ENCODE peak calls at places on chromosomes 12 and 14, in six cellular contexts. Z, D, L, S, B and W are unnamed samples.
A peak's percentile ranks its signal among the peaks of the same experiment; 100 is the strongest.

GRCh38 chr12:130161261-130162231 is 718 bp upstream of the FZD10 start:
- DNase-seq in B (no peak), D (no peak), S (no peak), Z (no peak), L (peak; percentile 81), W (no peak)

GRCh38 chr12:55699471-55700055 is 8.1 kb downstream of the ITGA7 start:
- DNase-seq in D (no peak), Z (no peak), S (no peak), L (no peak), B (no peak), W (no peak)

GRCh38 chr12:39341179-39341578 is 101.7 kb downstream of the KIF21A start:
- DNase-seq in D (peak; percentile 43), Z (no peak), S (no peak), L (no peak), B (peak; percentile 20), W (no peak)

GRCh38 chr14:34824826-34825225 is 50.3 kb downstream of the BAZ1A start:
- DNase-seq in B (no peak), D (no peak), Z (no peak), L (no peak), S (no peak), W (no peak)

GRCh38 chr12:53696285-53696654 is 20.4 kb upstream of the ATP5MC2 start:
- DNase-seq in Z (peak; percentile 59), L (peak; percentile 64), S (peak; percentile 56), B (peak; percentile 25), D (peak; percentile 82), W (peak; percentile 52)

GRCh38 chr12:112261559-112261958 is 120.7 kb downstream of the HECTD4 start:
- DNase-seq in B (no peak), L (no peak), Z (peak; percentile 30), D (peak; percentile 13), S (no peak), W (no peak)

GRCh38 chr12:26293612-26294011 is 98.2 kb downstream of the SSPN start:
- DNase-seq in D (no peak), L (no peak), Z (no peak), B (no peak), S (no peak), W (no peak)

GRCh38 chr12:12364787-12365441 is 8.0 kb downstream of the BORCS5 start:
- DNase-seq in S (no peak), B (no peak), D (no peak), Z (no peak), L (no peak), W (no peak)

GRCh38 chr12:49304161-49304560 is 9.2 kb downstream of the PRPH start:
- DNase-seq in D (no peak), B (no peak), S (no peak), Z (peak; percentile 6), L (no peak), W (no peak)

GRCh38 chr12:77060136-77060882 is 5.1 kb downstream of the E2F7 start:
- DNase-seq in B (peak; percentile 85), D (no peak), Z (no peak), L (no peak), S (no peak), W (no peak)

GRCh38 chr14:97456958-97457357 is 659.8 kb downstream of the VRK1 start:
- DNase-seq in Z (no peak), B (no peak), L (no peak), D (no peak), S (no peak), W (no peak)

GRCh38 chr12:104796475-104796862 is 161.6 kb downstream of the SLC41A2 start:
- DNase-seq in B (no peak), S (no peak), L (no peak), Z (no peak), D (no peak), W (no peak)

GRCh38 chr12:98253207-98253606 is 262.2 kb upstream of the TMPO start:
- DNase-seq in D (no peak), L (no peak), B (no peak), Z (no peak), S (no peak), W (no peak)

GRCh38 chr12:21731144-21731543 is 43.4 kb downstream of the KCNJ8 start:
- DNase-seq in Z (no peak), B (no peak), L (no peak), D (no peak), S (no peak), W (no peak)

GRCh38 chr12:125633686-125634085 is 568.5 kb downstream of the AACS start:
- DNase-seq in D (no peak), B (no peak), S (no peak), L (no peak), Z (no peak), W (no peak)

GRCh38 chr14:104286086-104286485 is 147.7 kb downstream of the KIF26A start:
- DNase-seq in L (no peak), D (no peak), B (no peak), S (no peak), Z (no peak), W (no peak)

GRCh38 chr12:107042801-107043200 is 50.5 kb downstream of the CRY1 start:
- DNase-seq in D (no peak), B (no peak), Z (no peak), S (no peak), L (no peak), W (no peak)

GRCh38 chr12:108457006-108457733 is 57.9 kb upstream of the FICD start:
- DNase-seq in Z (peak; percentile 71), B (peak; percentile 34), S (peak; percentile 46), D (peak; percentile 69), L (peak; percentile 52), W (peak; percentile 39)

GRCh38 chr14:62497708-62498107 is 547.5 kb downstream of the KCNH5 start:
- DNase-seq in L (no peak), Z (no peak), B (no peak), D (no peak), S (no peak), W (no peak)

GRCh38 chr14:58133739-58134138 is 18.3 kb downstream of the ARMH4 start:
- DNase-seq in Z (no peak), L (no peak), B (no peak), S (no peak), D (no peak), W (no peak)

GRCh38 chr12:88952543-88952942 is 372.3 kb upstream of the KITLG start:
- DNase-seq in S (no peak), B (no peak), L (no peak), D (peak; percentile 15), Z (no peak), W (no peak)

GRCh38 chr12:119157528-119157927 is 21.2 kb upstream of the HSPB8 start:
- DNase-seq in B (no peak), S (no peak), D (no peak), L (no peak), Z (no peak), W (no peak)

GRCh38 chr12:6569312-6569711 is 1.2 kb upstream of the NOP2 start:
- DNase-seq in L (no peak), Z (no peak), S (no peak), D (no peak), B (no peak), W (no peak)

GRCh38 chr12:6567112-6567680 is 895 bp downstream of the NOP2 start:
- DNase-seq in Z (no peak), D (no peak), S (no peak), B (no peak), L (no peak), W (no peak)

GRCh38 chr12:6570264-6570887 is 2.3 kb upstream of the NOP2 start:
- DNase-seq in D (peak; percentile 63), Z (peak; percentile 49), S (no peak), B (no peak), L (peak; percentile 87), W (no peak)

GRCh38 chr12:6569786-6570185 is 1.7 kb upstream of the NOP2 start:
- DNase-seq in L (no peak), Z (no peak), S (no peak), D (no peak), B (no peak), W (no peak)

GRCh38 chr12:6567824-6568617 is at the start of gene NOP2:
- DNase-seq in Z (peak; percentile 89), D (peak; percentile 79), S (peak; percentile 93), L (peak; percentile 91), B (peak; percentile 60), W (peak; percentile 98)
- TF ChIP-seq POLR2A in Z (peak; percentile 91), D (peak; percentile 88), S (peak; percentile 94), L (peak; percentile 69), B (peak; percentile 97), W (peak; percentile 96)

DNA sequence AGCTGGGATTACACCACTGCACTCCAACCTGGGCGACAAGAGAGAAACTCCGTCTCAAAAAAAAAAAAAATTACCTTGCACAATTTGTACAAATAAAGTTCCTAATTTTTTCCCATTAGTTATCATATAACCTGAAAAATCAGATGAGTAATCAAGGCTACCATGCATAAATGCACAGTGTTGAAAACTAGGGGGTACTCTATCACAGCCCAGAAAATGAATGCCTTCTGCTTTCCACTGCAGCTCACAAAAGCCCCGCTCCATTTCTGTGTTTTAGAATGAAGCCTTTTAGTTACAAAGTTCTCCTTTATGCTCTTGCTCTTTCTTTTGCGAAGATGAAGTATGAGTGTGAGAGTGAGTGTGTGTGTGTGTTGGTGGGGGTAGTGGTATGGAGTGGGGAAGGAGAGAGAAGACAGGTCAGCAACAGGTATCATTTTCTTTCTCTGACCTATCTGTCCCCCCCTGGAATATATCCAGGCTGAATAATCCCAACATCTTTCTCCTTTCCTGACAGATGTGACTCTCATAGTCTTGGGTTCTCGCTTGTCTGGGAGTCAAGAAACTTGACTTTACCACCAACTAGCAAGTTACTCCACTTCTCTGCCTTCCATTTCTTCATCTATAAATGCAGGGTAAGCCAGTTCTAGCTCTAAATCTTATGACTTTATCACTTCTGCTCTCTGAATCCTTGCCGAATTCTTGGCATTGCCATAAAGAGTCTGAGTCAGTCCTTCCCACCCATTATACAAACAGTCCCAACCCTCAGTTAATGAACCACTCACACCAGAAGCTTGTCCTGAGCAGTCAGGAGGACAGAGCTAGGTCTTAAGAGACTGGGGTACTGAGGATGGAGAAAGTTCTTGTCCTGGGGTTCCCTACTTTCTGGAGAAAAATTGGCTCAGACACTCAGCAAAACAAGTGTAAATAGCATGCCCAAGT is 16.1 kb downstream of the BIN2 start:
- DNase-seq in D (no peak), Z (no peak), S (no peak), L (no peak), B (no peak), W (no peak)
- TF ChIP-seq TAF1 in D (no peak), Z (no peak), S (no peak), L (no peak), B (no peak), W (no peak)

GRCh38 chr14:99673328-99674063 is 10.6 kb upstream of the CYP46A1 start:
- DNase-seq in B (no peak), S (no peak), L (no peak), D (no peak), Z (no peak), W (no peak)
- TF ChIP-seq POLR2A in B (no peak), S (no peak), L (no peak), D (no peak), Z (no peak), W (no peak)

GRCh38 chr14:77313374-77313773 is 7.3 kb downstream of the POMT2 start:
- DNase-seq in B (no peak), Z (no peak), S (no peak), L (no peak), D (no peak), W (no peak)

GRCh38 chr14:77314043-77314442 is 6.6 kb downstream of the POMT2 start:
- DNase-seq in B (no peak), L (no peak), Z (no peak), D (no peak), S (no peak), W (no peak)

GRCh38 chr14:77316872-77317271 is 3.8 kb downstream of the POMT2 start:
- DNase-seq in L (no peak), D (no peak), B (no peak), Z (no peak), S (no peak), W (no peak)

GRCh38 chr14:77315115-77315944 is 5.4 kb downstream of the POMT2 start:
- DNase-seq in B (no peak), Z (no peak), D (no peak), L (no peak), S (no peak), W (no peak)

GRCh38 chr14:77314539-77314938 is 6.1 kb downstream of the POMT2 start:
- DNase-seq in L (no peak), Z (no peak), S (no peak), D (no peak), B (no peak), W (no peak)
- TF ChIP-seq TAF1 in L (no peak), Z (no peak), S (no peak), D (no peak), B (no peak), W (no peak)